ENCODE peak calls at places on chromosomes 4 and X, in eight cellular contexts. A, D, I, Q, K, Y, H and N are unnamed samples.

GRCh38 chrX:81263067-81263466 is 61.2 kb downstream of the SH3BGRL start:
- DNase-seq in A (no peak), D (no peak), I (no peak), Q (no peak), K (no peak), Y (no peak), H (no peak), N (no peak)

GRCh38 chr4:120630432-120630831 is 292.1 kb downstream of the PRDM5 start:
- DNase-seq in A (no peak), D (no peak), I (no peak), Q (no peak), K (no peak), Y (no peak), H (no peak), N (no peak)

GRCh38 chrX:42755820-42756219 is 22.1 kb downstream of the PPP1R2C start:
- DNase-seq in A (no peak), D (peak), I (no peak), Q (no peak), K (peak), Y (peak), H (peak), N (peak)

GRCh38 chrX:12953420-12953819 is 21.5 kb upstream of the TMSB4X start:
- DNase-seq in A (no peak), D (no peak), I (no peak), Q (no peak), K (no peak), Y (no peak), H (no peak), N (no peak)

GRCh38 chrX:16185725-16186136 is 18.4 kb downstream of the MAGEB17 start:
- DNase-seq in A (no peak), D (peak), I (no peak), Q (peak), K (no peak), Y (peak), H (no peak), N (peak)

GRCh38 chr4:138217567-138217966 is 24.6 kb downstream of the SLC7A11 start:
- DNase-seq in A (no peak), D (no peak), I (no peak), Q (no peak), K (no peak), Y (no peak), H (no peak), N (no peak)

GRCh38 chr4:180057198-180057821 is 2185.9 kb upstream of the TENM3 start:
- DNase-seq in A (no peak), D (no peak), I (no peak), Q (no peak), K (no peak), Y (peak), H (no peak), N (peak)

GRCh38 chrX:72713130-72713529 is 976 bp downstream of the PHKA1 start:
- DNase-seq in A (no peak), D (no peak), I (no peak), Q (no peak), K (no peak), Y (no peak), H (no peak), N (no peak)

GRCh38 chr4:81314897-81315470 is 100.0 kb upstream of the PRKG2 start:
- DNase-seq in A (no peak), D (peak), I (no peak), Q (no peak), K (no peak), Y (no peak), H (no peak), N (no peak)

GRCh38 chrX:80648023-80648422 is 161.7 kb downstream of the BRWD3 start:
- DNase-seq in A (no peak), D (peak), I (no peak), Q (no peak), K (peak), Y (peak), H (no peak), N (peak)

GRCh38 chrX:47145408-47146120 is 543 bp downstream of the RBM10 start:
- DNase-seq in A (peak), D (no peak), I (no peak), Q (no peak), K (no peak), Y (peak), H (no peak), N (peak)

GRCh38 chr4:24794916-24795665 is at the start of gene SOD3:
- DNase-seq in A (no peak), D (peak), I (peak), Q (no peak), K (peak), Y (no peak), H (peak), N (no peak)

GRCh38 chr4:76090241-76090691 is 15.8 kb downstream of the ART3 start:
- DNase-seq in A (no peak), D (peak), I (no peak), Q (no peak), K (peak), Y (no peak), H (peak), N (no peak)

GRCh38 chr4:26864904-26865303 is 4.3 kb downstream of the STIM2 start:
- DNase-seq in A (no peak), D (no peak), I (no peak), Q (no peak), K (no peak), Y (no peak), H (no peak), N (no peak)

GRCh38 chrX:110341189-110342035 is 17.2 kb upstream of the RTL9 start:
- DNase-seq in A (no peak), D (peak), I (no peak), Q (peak), K (no peak), Y (no peak), H (no peak), N (peak)

GRCh38 chrX:103477496-103477895 is 41.8 kb downstream of the RAB40A start:
- DNase-seq in A (no peak), D (peak), I (no peak), Q (no peak), K (no peak), Y (no peak), H (no peak), N (no peak)

GRCh38 chr4:144683516-144683915 is 37.6 kb downstream of the HHIP start:
- DNase-seq in A (no peak), D (no peak), I (no peak), Q (no peak), K (no peak), Y (no peak), H (no peak), N (no peak)

GRCh38 chr4:123587983-123588494 is 191.4 kb downstream of the SPRY1 start:
- DNase-seq in A (no peak), D (peak), I (no peak), Q (peak), K (peak), Y (peak), H (peak), N (peak)

GRCh38 chr4:56240554-56241190 is 146.6 kb downstream of the AASDH start:
- DNase-seq in A (no peak), D (no peak), I (no peak), Q (no peak), K (peak), Y (no peak), H (no peak), N (no peak)

GRCh38 chr4:45621926-45622325 is 501.9 kb downstream of the GABRG1 start:
- DNase-seq in A (no peak), D (peak), I (no peak), Q (no peak), K (peak), Y (no peak), H (no peak), N (no peak)

GRCh38 chr4:52173470-52174055 is 122.5 kb downstream of the SPATA18 start:
- DNase-seq in A (no peak), D (peak), I (peak), Q (peak), K (no peak), Y (no peak), H (peak), N (peak)

GRCh38 chr4:104975617-104976016 is 171.1 kb upstream of the TET2 start:
- DNase-seq in A (no peak), D (no peak), I (no peak), Q (no peak), K (no peak), Y (no peak), H (no peak), N (no peak)

GRCh38 chr4:578451-579443 is 2.7 kb upstream of the TMEM271 start:
- DNase-seq in A (no peak), D (no peak), I (no peak), Q (no peak), K (no peak), Y (no peak), H (no peak), N (no peak)

GRCh38 chr4:576245-576821 is at the start of gene TMEM271:
- DNase-seq in A (no peak), D (no peak), I (no peak), Q (no peak), K (no peak), Y (no peak), H (no peak), N (peak)

GRCh38 chr4:579543-580175 is 3.6 kb upstream of the TMEM271 start:
- DNase-seq in A (no peak), D (no peak), I (no peak), Q (no peak), K (no peak), Y (no peak), H (no peak), N (no peak)

GRCh38 chr4:576991-577498 is 950 bp upstream of the TMEM271 start:
- DNase-seq in A (no peak), D (no peak), I (no peak), Q (no peak), K (no peak), Y (no peak), H (no peak), N (peak)

DNA sequence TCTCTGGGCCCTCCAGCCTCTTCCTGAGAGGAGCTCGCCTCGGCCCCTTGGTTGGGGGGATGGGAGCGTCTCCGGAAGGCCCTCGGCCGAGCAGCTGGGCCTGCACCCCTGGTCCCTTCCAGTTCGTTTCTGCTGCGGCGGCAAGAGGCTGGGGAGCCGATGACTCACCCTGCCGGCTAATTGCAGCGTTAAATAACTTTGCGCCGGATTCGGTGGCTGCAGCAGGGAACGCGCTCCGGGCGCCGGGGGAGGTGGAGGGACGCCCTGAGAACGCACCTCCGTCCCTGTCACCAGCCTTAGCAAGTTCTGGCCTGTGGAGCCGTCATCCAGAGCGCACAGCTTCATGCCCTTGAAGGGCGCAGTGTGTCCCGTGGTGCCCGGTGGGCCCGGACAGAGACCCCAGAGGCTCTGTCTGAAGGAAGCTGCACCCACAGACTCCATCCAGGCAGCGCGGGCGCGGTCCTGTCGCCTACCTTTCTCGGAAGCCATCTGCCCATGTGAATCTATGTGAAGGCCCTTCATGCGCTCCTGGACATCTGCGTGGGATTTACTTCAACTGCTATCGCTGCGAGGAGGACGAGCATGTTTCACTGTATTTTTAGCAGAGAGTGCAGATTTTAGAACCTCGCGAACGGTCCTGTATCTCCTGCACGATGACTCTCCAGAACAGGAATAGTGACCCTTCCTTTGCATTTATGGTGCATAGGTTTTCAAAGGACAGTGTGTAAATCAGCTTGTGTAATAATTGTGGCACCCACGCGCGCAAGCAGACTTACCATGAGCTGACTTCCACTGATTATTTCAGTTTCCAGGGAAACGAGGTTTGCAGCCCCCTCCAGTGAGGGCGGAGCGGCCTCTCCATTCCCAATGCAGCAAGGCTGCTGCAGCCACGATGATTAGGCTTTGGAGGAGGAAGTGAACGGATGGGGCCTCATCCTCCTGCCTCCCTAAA is 1.7 kb upstream of the TMEM271 start:
- DNase-seq in A (no peak), D (peak), I (no peak), Q (no peak), K (peak), Y (no peak), H (no peak), N (peak)
- H3K4me3 ChIP-seq in A (no peak), D (no peak), I (no peak), Q (no peak), K (no peak), Y (no peak), H (no peak), N (peak)

DNA sequence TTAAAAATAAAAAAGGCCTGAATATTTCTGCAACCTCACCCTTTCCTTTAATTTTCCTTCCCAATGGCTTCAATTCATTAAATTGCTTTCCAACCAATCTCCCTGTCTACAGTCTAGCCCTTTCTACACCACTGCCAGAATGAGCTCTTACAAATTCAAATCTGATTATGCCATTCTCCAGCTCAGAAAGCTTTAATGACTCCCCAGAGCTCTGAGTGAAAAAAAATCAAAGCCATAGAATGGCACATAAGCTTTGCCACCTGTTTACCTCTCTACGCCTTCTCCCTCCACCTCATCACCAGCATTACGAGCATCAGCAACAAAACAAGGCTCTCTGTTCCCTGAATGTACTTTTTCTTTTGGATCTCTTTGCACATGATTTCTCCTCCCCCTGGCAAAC is 515.8 kb downstream of the PCDH7 start:
- DNase-seq in A (no peak), D (no peak), I (no peak), Q (no peak), K (no peak), Y (no peak), H (no peak), N (peak)
- H3K4me3 ChIP-seq in A (no peak), D (no peak), I (no peak), Q (no peak), K (no peak), Y (no peak), H (no peak), N (no peak)

GRCh38 chr4:128604204-128604603 is 205.3 kb upstream of the JADE1 start:
- DNase-seq in A (no peak), D (no peak), I (no peak), Q (no peak), K (no peak), Y (no peak), H (no peak), N (no peak)

GRCh38 chr4:128604840-128605239 is 204.7 kb upstream of the JADE1 start:
- DNase-seq in A (no peak), D (no peak), I (no peak), Q (no peak), K (no peak), Y (no peak), H (no peak), N (no peak)

GRCh38 chr4:128600996-128601857 is 208.3 kb upstream of the JADE1 start:
- DNase-seq in A (no peak), D (peak), I (no peak), Q (peak), K (peak), Y (peak), H (peak), N (peak)

GRCh38 chr4:128600410-128600809 is 209.1 kb upstream of the JADE1 start:
- DNase-seq in A (no peak), D (peak), I (no peak), Q (no peak), K (peak), Y (no peak), H (peak), N (no peak)

GRCh38 chr4:128601992-128602695 is 207.4 kb upstream of the JADE1 start:
- DNase-seq in A (no peak), D (peak), I (no peak), Q (no peak), K (peak), Y (no peak), H (peak), N (no peak)
- H3K4me3 ChIP-seq in A (no peak), D (no peak), I (no peak), Q (no peak), K (no peak), Y (no peak), H (no peak), N (no peak)

DNA sequence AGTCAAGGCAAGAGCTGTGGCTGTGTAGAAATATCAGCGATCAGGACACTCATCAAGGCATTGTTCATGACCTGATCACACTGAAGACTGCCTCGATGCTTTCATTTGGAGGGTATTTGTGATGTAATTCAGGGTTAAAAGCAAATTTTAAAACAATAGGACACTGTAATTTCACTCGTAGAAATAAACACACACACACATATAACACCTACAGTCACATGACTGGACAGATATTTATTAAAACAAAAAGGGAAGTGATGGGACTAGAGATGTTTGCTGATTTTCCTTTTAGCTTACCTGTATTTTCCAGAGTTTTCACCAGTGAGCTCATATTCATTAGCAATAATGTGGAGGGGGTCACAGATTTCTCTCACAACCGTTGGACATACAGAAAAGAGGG is 51.1 kb upstream of the KDR start:
- DNase-seq in A (no peak), D (no peak), I (no peak), Q (no peak), K (no peak), Y (no peak), H (no peak), N (no peak)
- H3K4me3 ChIP-seq in A (no peak), D (no peak), I (no peak), Q (no peak), K (no peak), Y (no peak), H (no peak), N (no peak)

GRCh38 chr4:80016506-80016905 is 56.5 kb downstream of the ANTXR2 start:
- DNase-seq in A (no peak), D (peak), I (no peak), Q (no peak), K (no peak), Y (no peak), H (no peak), N (no peak)

GRCh38 chr4:80015407-80016189 is 57.4 kb downstream of the ANTXR2 start:
- DNase-seq in A (no peak), D (peak), I (no peak), Q (no peak), K (no peak), Y (no peak), H (no peak), N (no peak)

GRCh38 chr4:80012291-80012690 is 60.7 kb downstream of the ANTXR2 start:
- DNase-seq in A (no peak), D (no peak), I (no peak), Q (no peak), K (no peak), Y (no peak), H (no peak), N (no peak)

GRCh38 chr4:80014531-80014930 is 58.5 kb downstream of the ANTXR2 start:
- DNase-seq in A (no peak), D (no peak), I (no peak), Q (no peak), K (no peak), Y (no peak), H (no peak), N (no peak)

DNA sequence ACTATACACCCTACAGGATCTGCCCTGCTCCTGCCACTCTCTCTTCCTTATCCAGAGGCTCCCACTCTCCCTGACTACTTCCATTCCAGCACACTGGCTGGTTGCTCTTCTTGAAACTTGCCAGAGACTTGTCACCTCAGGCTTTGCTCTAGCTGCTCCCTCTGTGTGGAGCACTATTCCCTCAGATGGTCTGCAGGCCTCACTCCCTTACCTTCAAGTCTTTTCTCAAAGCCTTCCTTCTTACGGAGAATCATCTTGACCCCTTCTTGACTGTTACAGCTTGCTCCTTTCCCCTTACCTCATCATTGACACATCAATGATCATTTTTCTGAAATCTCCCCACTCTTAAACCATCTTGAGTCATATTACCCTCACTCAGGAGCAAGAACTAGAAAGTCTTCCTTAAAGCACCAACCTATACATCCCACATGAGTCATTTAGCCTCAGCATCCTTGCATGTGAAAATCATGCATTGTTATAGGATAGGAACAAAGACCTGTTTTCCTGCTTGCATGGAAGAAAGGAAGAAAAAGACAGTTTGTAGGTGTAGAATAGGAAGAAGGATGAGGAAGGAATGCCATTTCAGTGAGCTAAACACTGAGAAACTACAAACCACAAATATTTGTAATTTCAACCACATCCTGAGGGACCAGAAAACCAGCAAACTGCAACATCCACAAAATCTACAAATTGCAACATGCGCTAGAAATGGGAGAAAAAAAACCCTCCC is 55.7 kb downstream of the ANTXR2 start:
- DNase-seq in A (no peak), D (peak), I (no peak), Q (peak), K (no peak), Y (no peak), H (no peak), N (no peak)
- H3K4me3 ChIP-seq in A (peak), D (no peak), I (no peak), Q (no peak), K (no peak), Y (no peak), H (no peak), N (no peak)

DNA sequence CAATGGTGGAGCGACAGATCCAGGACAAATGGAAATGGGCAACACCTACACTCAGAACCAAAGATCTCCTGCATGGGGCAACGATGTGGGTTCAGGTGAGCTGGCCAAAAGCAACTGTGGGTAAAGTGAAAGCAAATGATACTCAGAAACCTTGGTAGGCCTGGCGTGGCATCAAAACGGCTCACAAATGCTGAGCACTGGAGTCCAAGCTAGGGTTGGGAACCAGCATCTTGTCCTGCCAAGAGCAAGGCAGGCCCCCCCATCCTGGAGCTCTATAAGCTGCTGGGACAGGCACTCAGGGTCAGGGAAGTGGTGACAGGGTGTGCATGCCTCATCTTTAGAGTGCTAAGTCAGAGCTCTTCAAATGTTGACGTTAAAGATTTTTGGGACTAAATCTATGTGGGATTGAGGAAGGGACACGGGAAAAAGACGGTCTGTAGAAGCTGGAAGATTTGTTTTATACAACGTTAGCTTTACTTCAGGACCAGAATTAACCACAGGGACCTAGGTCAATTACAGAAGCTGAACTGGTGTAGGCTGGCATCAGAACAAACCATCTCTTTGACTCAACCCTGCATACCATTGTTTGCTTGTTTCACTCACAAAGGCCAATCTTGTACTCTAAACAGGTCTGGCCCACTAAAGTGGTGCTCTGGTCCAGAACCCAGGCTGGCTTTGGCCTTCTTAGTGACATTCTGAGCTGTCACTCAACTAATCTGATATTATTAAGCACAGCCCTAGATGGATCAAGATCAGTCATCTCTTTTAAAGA is 10.7 kb downstream of the ATP8A1 start:
- DNase-seq in A (no peak), D (no peak), I (no peak), Q (no peak), K (no peak), Y (no peak), H (no peak), N (no peak)
- H3K4me3 ChIP-seq in A (no peak), D (no peak), I (no peak), Q (no peak), K (no peak), Y (no peak), H (no peak), N (no peak)

GRCh38 chr4:186189656-186190055 is 1.7 kb upstream of the CYP4V2 start:
- DNase-seq in A (no peak), D (no peak), I (no peak), Q (no peak), K (peak), Y (no peak), H (no peak), N (no peak)
- H3K4me3 ChIP-seq in A (no peak), D (no peak), I (no peak), Q (no peak), K (no peak), Y (no peak), H (no peak), N (no peak)